ENCODE peak calls at places on chromosomes 12 and 14, in ten cellular contexts. One of them, this sample, is unnamed.

GRCh38 chr12:3700861-3701260 is 52.0 kb downstream of the CRACR2A start:
- DNase-seq in K562: no peak
- DNase-seq in Panc1: no peak
- DNase-seq in sigmoid colon: no peak
- DNase-seq in transverse colon: no peak
- DNase-seq in HCT116: no peak
- DNase-seq in GM12878: no peak
- DNase-seq in GM23338: no peak
- DNase-seq in spleen: no peak
- DNase-seq in prostate gland: no peak
- DNase-seq in this sample: no peak

GRCh38 chr12:59388176-59388575 is 207.7 kb upstream of the SLC16A7 start:
- DNase-seq in K562: no peak
- DNase-seq in Panc1: no peak
- DNase-seq in sigmoid colon: no peak
- DNase-seq in transverse colon: no peak
- DNase-seq in HCT116: no peak
- DNase-seq in GM12878: no peak
- DNase-seq in GM23338: no peak
- DNase-seq in spleen: no peak
- DNase-seq in prostate gland: no peak
- DNase-seq in this sample: no peak

GRCh38 chr14:100295376-100296105 is 10.7 kb downstream of the SLC25A29 start:
- DNase-seq in K562: no peak
- DNase-seq in Panc1: no peak
- DNase-seq in sigmoid colon: peak; percentile 36
- DNase-seq in transverse colon: no peak
- DNase-seq in HCT116: no peak
- DNase-seq in GM12878: no peak
- DNase-seq in GM23338: no peak
- DNase-seq in spleen: peak; percentile 66
- DNase-seq in prostate gland: no peak
- DNase-seq in this sample: no peak

GRCh38 chr14:66662374-66662773 is 154.4 kb downstream of the GPHN start:
- DNase-seq in K562: no peak
- DNase-seq in Panc1: no peak
- DNase-seq in sigmoid colon: no peak
- DNase-seq in transverse colon: no peak
- DNase-seq in HCT116: no peak
- DNase-seq in GM12878: no peak
- DNase-seq in GM23338: peak; percentile 58
- DNase-seq in spleen: no peak
- DNase-seq in prostate gland: no peak
- DNase-seq in this sample: no peak

GRCh38 chr12:20175704-20176388 is 192.5 kb upstream of the PDE3A start:
- DNase-seq in K562: no peak
- DNase-seq in Panc1: no peak
- DNase-seq in sigmoid colon: no peak
- DNase-seq in transverse colon: no peak
- DNase-seq in HCT116: no peak
- DNase-seq in GM12878: no peak
- DNase-seq in GM23338: no peak
- DNase-seq in spleen: no peak
- DNase-seq in prostate gland: no peak
- DNase-seq in this sample: no peak

GRCh38 chr12:15956413-15957185 is 45.5 kb downstream of the DERA start:
- DNase-seq in K562: no peak
- DNase-seq in Panc1: no peak
- DNase-seq in sigmoid colon: no peak
- DNase-seq in transverse colon: no peak
- DNase-seq in HCT116: peak; percentile 74
- DNase-seq in GM12878: no peak
- DNase-seq in GM23338: no peak
- DNase-seq in spleen: no peak
- DNase-seq in prostate gland: no peak
- DNase-seq in this sample: no peak

GRCh38 chr12:89704457-89704856 is 4.2 kb downstream of the ATP2B1 start:
- DNase-seq in K562: no peak
- DNase-seq in Panc1: no peak
- DNase-seq in sigmoid colon: no peak
- DNase-seq in transverse colon: no peak
- DNase-seq in HCT116: no peak
- DNase-seq in GM12878: no peak
- DNase-seq in GM23338: no peak
- DNase-seq in spleen: no peak
- DNase-seq in prostate gland: no peak
- DNase-seq in this sample: no peak

GRCh38 chr14:80390911-80391310 is 179.6 kb upstream of the DIO2 start:
- DNase-seq in K562: no peak
- DNase-seq in Panc1: no peak
- DNase-seq in sigmoid colon: no peak
- DNase-seq in transverse colon: no peak
- DNase-seq in HCT116: no peak
- DNase-seq in GM12878: no peak
- DNase-seq in GM23338: peak; percentile 57
- DNase-seq in spleen: no peak
- DNase-seq in prostate gland: no peak
- DNase-seq in this sample: no peak

GRCh38 chr14:33598582-33598981 is 352.3 kb downstream of the EGLN3 start:
- DNase-seq in K562: no peak
- DNase-seq in Panc1: no peak
- DNase-seq in sigmoid colon: no peak
- DNase-seq in transverse colon: no peak
- DNase-seq in HCT116: no peak
- DNase-seq in GM12878: no peak
- DNase-seq in GM23338: no peak
- DNase-seq in spleen: no peak
- DNase-seq in prostate gland: no peak
- DNase-seq in this sample: no peak

GRCh38 chr12:124292385-124292784 is 2.5 kb upstream of the RFLNA start:
- DNase-seq in K562: no peak
- DNase-seq in Panc1: no peak
- DNase-seq in sigmoid colon: no peak
- DNase-seq in transverse colon: no peak
- DNase-seq in HCT116: no peak
- DNase-seq in GM12878: no peak
- DNase-seq in GM23338: no peak
- DNase-seq in spleen: no peak
- DNase-seq in prostate gland: no peak
- DNase-seq in this sample: no peak

GRCh38 chr12:69154585-69155363 is 84.6 kb upstream of the CPSF6 start:
- DNase-seq in K562: peak; percentile 64
- DNase-seq in Panc1: peak; percentile 38
- DNase-seq in sigmoid colon: peak; percentile 80
- DNase-seq in transverse colon: peak; percentile 80
- DNase-seq in HCT116: peak; percentile 64
- DNase-seq in GM12878: peak; percentile 30
- DNase-seq in GM23338: peak; percentile 91
- DNase-seq in spleen: peak; percentile 83
- DNase-seq in prostate gland: peak; percentile 51
- DNase-seq in this sample: peak; percentile 63

GRCh38 chr14:35286707-35287106 is 5.5 kb upstream of the PSMA6 start:
- DNase-seq in K562: no peak
- DNase-seq in Panc1: no peak
- DNase-seq in sigmoid colon: no peak
- DNase-seq in transverse colon: no peak
- DNase-seq in HCT116: no peak
- DNase-seq in GM12878: no peak
- DNase-seq in GM23338: no peak
- DNase-seq in spleen: no peak
- DNase-seq in prostate gland: no peak
- DNase-seq in this sample: no peak

GRCh38 chr12:108750471-108751402 is 19.4 kb upstream of the CORO1C start:
- DNase-seq in K562: no peak
- DNase-seq in Panc1: no peak
- DNase-seq in sigmoid colon: peak; percentile 66
- DNase-seq in transverse colon: no peak
- DNase-seq in HCT116: no peak
- DNase-seq in GM12878: no peak
- DNase-seq in GM23338: no peak
- DNase-seq in spleen: no peak
- DNase-seq in prostate gland: no peak
- DNase-seq in this sample: no peak

GRCh38 chr14:90061849-90062794 is at the start of gene KCNK13:
- DNase-seq in K562: no peak
- DNase-seq in Panc1: no peak
- DNase-seq in sigmoid colon: no peak
- DNase-seq in transverse colon: peak; percentile 11
- DNase-seq in HCT116: no peak
- DNase-seq in GM12878: no peak
- DNase-seq in GM23338: peak; percentile 72
- DNase-seq in spleen: no peak
- DNase-seq in prostate gland: peak; percentile 10
- DNase-seq in this sample: no peak

GRCh38 chr12:52020539-52021336 is 14.0 kb downstream of the TAMALIN start:
- DNase-seq in K562: peak; percentile 79
- DNase-seq in Panc1: no peak
- DNase-seq in sigmoid colon: peak; percentile 78
- DNase-seq in transverse colon: peak; percentile 61
- DNase-seq in HCT116: no peak
- DNase-seq in GM12878: no peak
- DNase-seq in GM23338: peak; percentile 91
- DNase-seq in spleen: peak; percentile 90
- DNase-seq in prostate gland: no peak
- DNase-seq in this sample: no peak

GRCh38 chr14:77376380-77376770 is 519 bp downstream of the TMED8 start:
- DNase-seq in K562: peak; percentile 19
- DNase-seq in Panc1: no peak
- DNase-seq in sigmoid colon: no peak
- DNase-seq in transverse colon: peak; percentile 26
- DNase-seq in HCT116: no peak
- DNase-seq in GM12878: no peak
- DNase-seq in GM23338: peak; percentile 49
- DNase-seq in spleen: peak; percentile 88
- DNase-seq in prostate gland: peak; percentile 5
- DNase-seq in this sample: no peak

GRCh38 chr12:105245291-105245690 is 9.3 kb upstream of the APPL2 start:
- DNase-seq in K562: no peak
- DNase-seq in Panc1: no peak
- DNase-seq in sigmoid colon: no peak
- DNase-seq in transverse colon: no peak
- DNase-seq in HCT116: no peak
- DNase-seq in GM12878: no peak
- DNase-seq in GM23338: no peak
- DNase-seq in spleen: no peak
- DNase-seq in prostate gland: no peak
- DNase-seq in this sample: no peak

DNA sequence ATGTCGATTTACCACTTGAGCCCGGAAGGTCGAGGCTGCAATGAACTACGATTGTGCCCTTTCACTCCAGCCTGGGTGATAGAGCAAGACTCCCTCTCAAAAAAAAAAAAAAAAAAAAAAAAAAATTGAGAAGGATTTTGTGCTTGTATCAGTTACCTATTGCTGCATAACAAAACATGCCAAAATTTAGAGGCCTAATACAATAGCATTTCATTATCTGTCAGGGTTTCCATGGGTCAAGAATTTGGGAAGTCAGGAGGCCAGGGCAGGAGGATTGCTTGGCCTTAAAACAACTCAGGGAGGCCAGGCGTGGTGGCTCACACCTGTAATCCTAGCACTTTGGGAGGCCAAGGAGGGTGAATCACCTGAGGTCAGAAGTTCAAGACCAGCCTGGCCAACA is 4.6 kb upstream of the SLC8B1 start:
- DNase-seq in K562: no peak
- DNase-seq in Panc1: no peak
- DNase-seq in sigmoid colon: no peak
- DNase-seq in transverse colon: no peak
- DNase-seq in HCT116: no peak
- DNase-seq in GM12878: no peak
- DNase-seq in GM23338: no peak
- DNase-seq in spleen: no peak
- DNase-seq in prostate gland: no peak
- DNase-seq in this sample: no peak
- H3K27ac ChIP-seq in K562: no peak overlapping the region
- H3K27ac ChIP-seq in Panc1: no peak overlapping the region
- H3K27ac ChIP-seq in sigmoid colon: no peak overlapping the region
- H3K27ac ChIP-seq in transverse colon: no peak overlapping the region
- H3K27ac ChIP-seq in HCT116: no peak overlapping the region
- H3K27ac ChIP-seq in GM12878: no peak overlapping the region
- H3K27ac ChIP-seq in GM23338: no peak overlapping the region
- H3K27ac ChIP-seq in spleen: no peak overlapping the region
- H3K27ac ChIP-seq in prostate gland: no peak overlapping the region
- H3K27ac ChIP-seq in this sample: no peak overlapping the region

GRCh38 chr14:102922490-102923200 is at the start of gene AMN:
- DNase-seq in K562: peak; percentile 42
- DNase-seq in Panc1: no peak
- DNase-seq in sigmoid colon: no peak
- DNase-seq in transverse colon: peak; percentile 82
- DNase-seq in HCT116: no peak
- DNase-seq in GM12878: no peak
- DNase-seq in GM23338: peak; percentile 79
- DNase-seq in spleen: peak; percentile 77
- DNase-seq in prostate gland: no peak
- DNase-seq in this sample: no peak
- H3K4me3 ChIP-seq in K562: peak within 1 kb of the TSS; percentile 10
- H3K4me3 ChIP-seq in Panc1: peak within 1 kb of the TSS; percentile 26
- H3K4me3 ChIP-seq in sigmoid colon: no peak within 1 kb of the TSS
- H3K4me3 ChIP-seq in transverse colon: peak within 1 kb of the TSS; percentile 54
- H3K4me3 ChIP-seq in HCT116: no peak within 1 kb of the TSS
- H3K4me3 ChIP-seq in GM12878: peak within 1 kb of the TSS; percentile 17
- H3K4me3 ChIP-seq in GM23338: peak within 1 kb of the TSS; percentile 66
- H3K4me3 ChIP-seq in spleen: peak within 1 kb of the TSS; percentile 7
- H3K4me3 ChIP-seq in prostate gland: no peak within 1 kb of the TSS
- H3K4me3 ChIP-seq in this sample: no peak within 1 kb of the TSS

DNA sequence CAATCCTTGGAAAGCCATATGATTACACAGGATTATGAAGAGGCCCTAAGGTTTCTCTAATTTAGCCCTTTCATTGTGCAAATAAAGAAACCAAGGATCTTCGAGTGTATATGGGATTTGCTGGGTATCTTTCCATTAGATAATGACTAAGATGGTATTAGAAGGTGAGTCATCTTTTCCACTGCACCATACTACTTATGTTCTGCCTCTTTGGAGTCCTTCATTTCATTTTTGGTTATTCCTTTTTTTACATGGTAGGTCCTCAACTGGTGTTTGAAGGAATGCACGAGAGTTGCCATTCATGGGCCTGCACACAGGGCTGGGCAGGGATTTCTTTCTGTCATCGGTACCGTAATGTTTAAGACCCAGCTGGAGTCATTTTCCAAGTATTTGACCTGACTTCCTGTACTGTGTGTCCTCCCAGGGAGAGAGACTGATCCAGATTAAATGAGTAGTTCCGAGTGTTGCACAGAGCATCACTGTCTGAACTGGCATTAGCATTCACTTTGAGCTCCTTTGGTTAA is 85.7 kb downstream of the BORCS5 start:
- DNase-seq in K562: no peak
- DNase-seq in Panc1: no peak
- DNase-seq in sigmoid colon: no peak
- DNase-seq in transverse colon: no peak
- DNase-seq in HCT116: peak; percentile 12
- DNase-seq in GM12878: no peak
- DNase-seq in GM23338: no peak
- DNase-seq in spleen: no peak
- DNase-seq in prostate gland: no peak
- DNase-seq in this sample: no peak
- TF ChIP-seq POLR2AphosphoS5 in K562: no peak
- TF ChIP-seq POLR2AphosphoS5 in Panc1: no peak
- TF ChIP-seq POLR2AphosphoS5 in sigmoid colon: peak; percentile 19
- TF ChIP-seq POLR2AphosphoS5 in transverse colon: no peak
- TF ChIP-seq POLR2AphosphoS5 in HCT116: no peak
- TF ChIP-seq POLR2AphosphoS5 in GM12878: no peak
- TF ChIP-seq POLR2AphosphoS5 in GM23338: no peak
- TF ChIP-seq POLR2AphosphoS5 in spleen: no peak
- TF ChIP-seq POLR2AphosphoS5 in prostate gland: no peak
- TF ChIP-seq POLR2AphosphoS5 in this sample: no peak

GRCh38 chr12:76329163-76329562 is 19.1 kb downstream of the BBS10 start:
- DNase-seq in K562: peak; percentile 27
- DNase-seq in Panc1: no peak
- DNase-seq in sigmoid colon: no peak
- DNase-seq in transverse colon: no peak
- DNase-seq in HCT116: peak; percentile 86
- DNase-seq in GM12878: no peak
- DNase-seq in GM23338: no peak
- DNase-seq in spleen: no peak
- DNase-seq in prostate gland: no peak
- DNase-seq in this sample: no peak
- H3K27ac ChIP-seq in K562: no peak overlapping the region
- H3K27ac ChIP-seq in Panc1: no peak overlapping the region
- H3K27ac ChIP-seq in sigmoid colon: no peak overlapping the region
- H3K27ac ChIP-seq in transverse colon: no peak overlapping the region
- H3K27ac ChIP-seq in HCT116: peak overlapping the region; percentile 87
- H3K27ac ChIP-seq in GM12878: no peak overlapping the region
- H3K27ac ChIP-seq in GM23338: no peak overlapping the region
- H3K27ac ChIP-seq in spleen: no peak overlapping the region
- H3K27ac ChIP-seq in prostate gland: no peak overlapping the region
- H3K27ac ChIP-seq in this sample: no peak overlapping the region